ENCODE peak calls at places on chromosomes 1 and 21, in four cellular contexts. One of them, this sample, is unnamed.

GRCh38 chr1:179955731-179956130 is 1.1 kb downstream of the CEP350 start:
- DNase-seq in CD8-positive, alpha-beta T cell: no peak
- DNase-seq in Calu3: no peak
- DNase-seq in OCI-LY7: no peak
- DNase-seq in this sample: no peak

GRCh38 chr1:39214998-39215873 is 10.7 kb downstream of the MACF1 start:
- DNase-seq in CD8-positive, alpha-beta T cell: no peak
- DNase-seq in Calu3: no peak
- DNase-seq in OCI-LY7: peak
- DNase-seq in this sample: no peak

GRCh38 chr1:27109103-27109822 is 45.7 kb downstream of the SLC9A1 start:
- DNase-seq in OCI-LY7: peak
- DNase-seq in Calu3: peak
- DNase-seq in CD8-positive, alpha-beta T cell: no peak
- DNase-seq in this sample: peak

GRCh38 chr1:16191309-16191708 is 21.1 kb downstream of the ARHGEF19 start:
- DNase-seq in CD8-positive, alpha-beta T cell: no peak
- DNase-seq in Calu3: no peak
- DNase-seq in OCI-LY7: no peak
- DNase-seq in this sample: no peak

GRCh38 chr1:40162791-40163441 is 1.7 kb downstream of the RLF start:
- DNase-seq in Calu3: no peak
- DNase-seq in CD8-positive, alpha-beta T cell: no peak
- DNase-seq in OCI-LY7: no peak
- DNase-seq in this sample: no peak

GRCh38 chr1:8416857-8417256 is 98.9 kb downstream of the SLC45A1 start:
- DNase-seq in OCI-LY7: no peak
- DNase-seq in Calu3: no peak
- DNase-seq in CD8-positive, alpha-beta T cell: no peak
- DNase-seq in this sample: no peak

GRCh38 chr1:217435159-217435558 is 195.7 kb downstream of the GPATCH2 start:
- DNase-seq in Calu3: no peak
- DNase-seq in OCI-LY7: no peak
- DNase-seq in CD8-positive, alpha-beta T cell: no peak
- DNase-seq in this sample: no peak

GRCh38 chr1:3688836-3689750 is 36.8 kb downstream of the TP73 start:
- DNase-seq in CD8-positive, alpha-beta T cell: no peak
- DNase-seq in Calu3: no peak
- DNase-seq in OCI-LY7: no peak
- DNase-seq in this sample: no peak

GRCh38 chr1:199691540-199691939 is 336.0 kb upstream of the NR5A2 start:
- DNase-seq in Calu3: peak
- DNase-seq in CD8-positive, alpha-beta T cell: no peak
- DNase-seq in OCI-LY7: no peak
- DNase-seq in this sample: no peak

GRCh38 chr1:176950736-176951308 is 213.7 kb downstream of the ASTN1 start:
- DNase-seq in Calu3: no peak
- DNase-seq in OCI-LY7: no peak
- DNase-seq in CD8-positive, alpha-beta T cell: no peak
- DNase-seq in this sample: no peak

GRCh38 chr1:161082996-161083742 is 6.2 kb downstream of the NECTIN4 start:
- DNase-seq in CD8-positive, alpha-beta T cell: no peak
- DNase-seq in Calu3: peak
- DNase-seq in OCI-LY7: no peak
- DNase-seq in this sample: no peak

GRCh38 chr1:25198731-25199231 is 33.5 kb downstream of the SYF2 start:
- DNase-seq in CD8-positive, alpha-beta T cell: no peak
- DNase-seq in OCI-LY7: no peak
- DNase-seq in Calu3: no peak
- DNase-seq in this sample: no peak

GRCh38 chr1:214143015-214143775 is 137.8 kb upstream of the SMYD2 start:
- DNase-seq in Calu3: no peak
- DNase-seq in OCI-LY7: no peak
- DNase-seq in CD8-positive, alpha-beta T cell: no peak
- DNase-seq in this sample: no peak

GRCh38 chr1:229434005-229434640 is at the start of gene ACTA1:
- DNase-seq in Calu3: no peak
- DNase-seq in OCI-LY7: no peak
- DNase-seq in CD8-positive, alpha-beta T cell: no peak
- DNase-seq in this sample: peak

GRCh38 chr1:46039571-46040052 is 92.8 kb downstream of the PIK3R3 start:
- DNase-seq in OCI-LY7: no peak
- DNase-seq in Calu3: no peak
- DNase-seq in CD8-positive, alpha-beta T cell: no peak
- DNase-seq in this sample: no peak

GRCh38 chr1:165365344-165365743 is 8.8 kb upstream of the LMX1A start:
- DNase-seq in Calu3: no peak
- DNase-seq in CD8-positive, alpha-beta T cell: no peak
- DNase-seq in OCI-LY7: no peak
- DNase-seq in this sample: no peak

GRCh38 chr1:84888753-84889152 is 4.3 kb downstream of the LPAR3 start:
- DNase-seq in OCI-LY7: no peak
- DNase-seq in Calu3: no peak
- DNase-seq in CD8-positive, alpha-beta T cell: no peak
- DNase-seq in this sample: no peak

GRCh38 chr1:116847688-116848531 is 61.8 kb upstream of the PTGFRN start:
- DNase-seq in Calu3: no peak
- DNase-seq in OCI-LY7: no peak
- DNase-seq in CD8-positive, alpha-beta T cell: no peak
- DNase-seq in this sample: no peak

GRCh38 chr1:151828931-151829330 is 2.7 kb downstream of the RORC start:
- DNase-seq in CD8-positive, alpha-beta T cell: no peak
- DNase-seq in Calu3: no peak
- DNase-seq in OCI-LY7: no peak
- DNase-seq in this sample: peak

GRCh38 chr1:19461352-19461645 is 24.0 kb downstream of the CAPZB start:
- DNase-seq in OCI-LY7: no peak
- DNase-seq in Calu3: no peak
- DNase-seq in CD8-positive, alpha-beta T cell: no peak
- DNase-seq in this sample: no peak

GRCh38 chr1:204869097-204869496 is 1.6 kb upstream of the NFASC start:
- DNase-seq in OCI-LY7: no peak
- DNase-seq in Calu3: no peak
- DNase-seq in CD8-positive, alpha-beta T cell: no peak
- DNase-seq in this sample: no peak

GRCh38 chr21:36478941-36479340 is 981 bp downstream of the CLDN14 start:
- DNase-seq in Calu3: no peak
- DNase-seq in OCI-LY7: no peak
- DNase-seq in CD8-positive, alpha-beta T cell: no peak
- DNase-seq in this sample: peak

DNA sequence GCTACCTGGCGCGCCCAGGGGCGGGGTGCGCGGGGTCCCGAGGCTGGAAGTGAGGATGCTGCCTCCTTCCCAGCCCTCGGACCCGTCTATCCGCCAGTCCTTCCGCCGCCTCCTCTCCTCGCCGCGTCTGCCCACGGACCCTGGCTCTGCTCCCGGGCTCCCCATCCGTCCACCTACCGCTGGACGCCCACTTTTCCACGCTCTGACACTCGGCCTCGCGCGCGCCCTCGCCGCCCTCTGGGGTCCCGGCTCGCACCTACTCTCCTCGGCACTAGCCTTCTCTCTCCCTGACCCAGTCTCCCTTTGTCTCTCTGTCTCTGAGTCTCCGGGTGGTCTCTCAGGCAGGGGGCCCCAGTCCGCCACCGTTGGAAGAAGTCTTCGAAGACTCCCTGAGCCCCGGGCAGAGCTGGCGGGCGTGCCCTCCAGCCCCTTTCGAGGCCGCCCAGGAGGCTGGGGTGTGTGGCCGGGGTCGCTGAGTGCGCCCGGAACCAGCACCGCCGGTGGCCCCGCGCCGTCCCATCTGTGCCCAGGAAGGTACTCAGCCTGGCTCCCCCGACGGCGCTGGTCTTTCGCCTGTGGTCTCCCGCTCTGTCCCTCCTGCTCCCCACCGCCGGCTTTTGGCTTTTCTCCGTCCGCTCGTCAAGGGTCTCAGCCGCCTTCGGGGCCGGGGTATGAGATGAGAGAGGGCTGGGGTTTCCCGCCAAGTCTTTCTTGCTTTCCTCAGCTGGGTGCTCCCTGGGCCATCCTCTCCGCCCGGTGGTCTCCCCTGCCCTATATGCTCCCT is 610 bp downstream of the DRAXIN start:
- DNase-seq in Calu3: no peak
- DNase-seq in CD8-positive, alpha-beta T cell: no peak
- DNase-seq in OCI-LY7: no peak
- DNase-seq in this sample: no peak
- TF ChIP-seq CTCF in Calu3: no peak
- TF ChIP-seq CTCF in CD8-positive, alpha-beta T cell: no peak
- TF ChIP-seq CTCF in OCI-LY7: no peak
- TF ChIP-seq CTCF in this sample: no peak

GRCh38 chr1:108708726-108709660 is 3.7 kb upstream of the FNDC7 start:
- DNase-seq in OCI-LY7: peak
- DNase-seq in CD8-positive, alpha-beta T cell: peak
- DNase-seq in Calu3: no peak
- DNase-seq in this sample: no peak
- TF ChIP-seq CTCF in OCI-LY7: peak
- TF ChIP-seq CTCF in CD8-positive, alpha-beta T cell: peak
- TF ChIP-seq CTCF in Calu3: no peak
- TF ChIP-seq CTCF in this sample: no peak

GRCh38 chr1:178055093-178055492 is 38.8 kb upstream of the RASAL2 start:
- DNase-seq in Calu3: peak
- DNase-seq in CD8-positive, alpha-beta T cell: no peak
- DNase-seq in OCI-LY7: peak
- DNase-seq in this sample: peak
- TF ChIP-seq CTCF in Calu3: peak
- TF ChIP-seq CTCF in CD8-positive, alpha-beta T cell: no peak
- TF ChIP-seq CTCF in OCI-LY7: peak
- TF ChIP-seq CTCF in this sample: no peak

DNA sequence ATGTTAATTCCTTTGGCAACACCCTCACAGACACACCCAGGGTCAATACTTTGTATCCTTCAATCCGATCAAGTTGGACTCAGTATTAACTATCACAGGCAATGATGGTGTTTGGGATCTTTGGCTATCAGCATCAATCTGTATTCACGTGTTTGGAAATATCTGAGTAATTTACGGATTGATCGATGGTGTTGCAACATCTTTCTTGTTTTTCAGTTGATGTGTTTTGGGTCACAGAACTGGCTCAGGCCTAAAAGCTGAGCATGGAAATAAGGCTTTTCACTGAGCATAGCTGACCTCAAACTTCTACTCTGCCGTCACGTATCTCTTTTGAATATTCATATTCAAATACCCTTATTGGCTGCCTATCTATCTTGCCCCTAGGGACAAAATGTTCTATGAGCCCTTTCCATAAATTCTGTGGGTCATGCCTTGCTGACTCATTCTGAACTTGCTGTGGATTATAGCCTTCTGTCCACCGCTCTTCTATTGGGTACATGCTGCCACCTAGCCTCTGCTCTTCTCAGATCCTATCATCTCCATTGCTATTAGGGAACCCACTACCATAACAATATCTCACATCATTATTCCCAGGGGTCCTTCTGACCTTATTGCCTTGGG is 156.0 kb downstream of the PDE4B start:
- DNase-seq in OCI-LY7: no peak
- DNase-seq in Calu3: peak
- DNase-seq in CD8-positive, alpha-beta T cell: no peak
- DNase-seq in this sample: peak
- TF ChIP-seq CTCF in OCI-LY7: peak
- TF ChIP-seq CTCF in Calu3: no peak
- TF ChIP-seq CTCF in CD8-positive, alpha-beta T cell: no peak
- TF ChIP-seq CTCF in this sample: no peak

GRCh38 chr1:167991546-167991945 is 54.7 kb upstream of the MPC2 start:
- DNase-seq in CD8-positive, alpha-beta T cell: no peak
- DNase-seq in OCI-LY7: no peak
- DNase-seq in Calu3: no peak
- DNase-seq in this sample: no peak
- TF ChIP-seq CTCF in CD8-positive, alpha-beta T cell: no peak
- TF ChIP-seq CTCF in OCI-LY7: no peak
- TF ChIP-seq CTCF in Calu3: no peak
- TF ChIP-seq CTCF in this sample: no peak

DNA sequence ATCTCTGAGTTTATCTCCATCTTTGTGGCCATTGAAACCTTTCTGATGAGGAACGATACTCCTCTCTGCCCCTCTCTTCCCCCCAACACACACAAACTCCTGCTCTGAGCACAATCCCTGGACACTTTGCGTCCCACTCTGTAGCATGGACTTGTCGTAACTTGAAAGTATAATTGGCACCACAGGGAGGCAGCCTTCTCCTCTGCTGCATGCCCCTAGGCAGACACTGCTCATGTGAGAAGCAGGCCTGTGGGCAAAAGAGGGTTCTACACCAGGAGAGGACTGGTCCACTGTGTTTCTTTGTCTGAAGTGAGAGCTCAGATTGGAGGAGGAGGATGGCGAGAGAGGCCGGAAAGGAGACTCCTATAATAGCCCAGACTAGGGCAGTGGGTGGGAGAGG is 3.8 kb upstream of the PARS2 start:
- DNase-seq in OCI-LY7: peak
- DNase-seq in CD8-positive, alpha-beta T cell: no peak
- DNase-seq in Calu3: peak
- DNase-seq in this sample: peak
- TF ChIP-seq CTCF in OCI-LY7: peak
- TF ChIP-seq CTCF in CD8-positive, alpha-beta T cell: no peak
- TF ChIP-seq CTCF in Calu3: no peak
- TF ChIP-seq CTCF in this sample: no peak

GRCh38 chr21:44456915-44457736 is 1.8 kb downstream of the LRRC3 start:
- DNase-seq in Calu3: no peak
- DNase-seq in OCI-LY7: no peak
- DNase-seq in CD8-positive, alpha-beta T cell: no peak
- DNase-seq in this sample: no peak

GRCh38 chr21:44456207-44456914 is 1.1 kb downstream of the LRRC3 start:
- DNase-seq in CD8-positive, alpha-beta T cell: no peak
- DNase-seq in Calu3: no peak
- DNase-seq in OCI-LY7: no peak
- DNase-seq in this sample: no peak

GRCh38 chr21:44454058-44454457 is 1.3 kb upstream of the LRRC3 start:
- DNase-seq in CD8-positive, alpha-beta T cell: no peak
- DNase-seq in OCI-LY7: no peak
- DNase-seq in Calu3: no peak
- DNase-seq in this sample: no peak

GRCh38 chr21:44454747-44455523 is at the start of gene LRRC3:
- DNase-seq in OCI-LY7: peak
- DNase-seq in CD8-positive, alpha-beta T cell: peak
- DNase-seq in Calu3: peak
- DNase-seq in this sample: peak

DNA sequence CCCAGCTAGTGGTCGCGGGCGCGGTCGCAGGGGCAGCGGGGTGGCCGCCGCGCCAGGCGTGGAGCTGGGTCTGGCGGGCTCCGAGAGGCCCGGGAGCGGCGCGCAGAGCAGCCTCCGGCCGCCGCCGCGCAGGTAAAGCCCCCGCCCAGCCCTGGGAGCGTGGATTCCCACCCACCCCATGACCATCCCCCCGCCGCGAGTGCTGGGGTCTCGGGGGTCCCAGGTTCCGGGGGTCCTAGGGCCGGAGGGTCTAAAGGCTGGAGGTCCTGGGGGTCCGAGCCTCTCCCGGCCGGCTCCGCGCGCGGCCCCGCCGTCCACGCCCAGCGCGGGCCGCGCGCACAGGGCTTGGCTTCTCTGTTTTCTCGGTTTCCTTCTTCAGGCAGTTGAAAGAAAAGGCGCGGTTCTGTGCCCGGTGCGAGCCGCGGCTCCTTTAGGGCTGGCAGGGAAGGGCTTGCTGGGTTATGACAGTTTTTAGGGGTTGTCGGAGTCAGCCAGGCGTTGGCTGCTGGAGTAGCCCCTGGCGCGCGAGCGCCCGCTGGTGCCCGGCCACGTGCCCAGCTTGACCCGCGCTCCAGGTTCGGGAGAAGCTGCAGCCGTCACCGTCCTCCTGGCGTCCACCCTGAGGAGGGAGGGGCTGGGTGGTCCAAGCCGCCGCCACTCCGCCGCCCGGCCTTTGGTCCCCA is 355 bp downstream of the LRRC3 start:
- DNase-seq in OCI-LY7: no peak
- DNase-seq in CD8-positive, alpha-beta T cell: no peak
- DNase-seq in Calu3: peak
- DNase-seq in this sample: peak
- TF ChIP-seq CTCF in OCI-LY7: no peak
- TF ChIP-seq CTCF in CD8-positive, alpha-beta T cell: no peak
- TF ChIP-seq CTCF in Calu3: no peak
- TF ChIP-seq CTCF in this sample: no peak